ENCODE peak calls at places on chromosomes 13 and 19, in four cellular contexts. C is lower lobe of right lung, N is activated T-cell treated with anti-CD3 and anti-CD28 coated beads for 48 hours, B is PC-9. Z is an unnamed sample.

GRCh38 chr19:46818812-46819211 is 30.4 kb upstream of the SLC1A5 start:
- DNase-seq in C (no peak), N (peak; percentile 12), B (no peak), Z (no peak)

GRCh38 chr19:45800009-45800553 is 7.4 kb upstream of the DMWD start:
- DNase-seq in C (no peak), N (no peak), B (no peak), Z (peak; percentile 79)

GRCh38 chr13:90105881-90106496 is 1241.5 kb upstream of the MIR17HG start:
- DNase-seq in C (no peak), N (no peak), B (no peak), Z (no peak)

GRCh38 chr19:38693380-38694223 is 46.2 kb downstream of the ACTN4 start:
- DNase-seq in C (no peak), N (no peak), B (peak; percentile 88), Z (peak; percentile 34)

GRCh38 chr13:19183676-19184075 is 2.1 kb upstream of the TUBA3C start:
- DNase-seq in C (no peak), N (no peak), B (no peak), Z (no peak)

GRCh38 chr19:18513868-18514267 is 8.0 kb downstream of the ELL start:
- DNase-seq in C (no peak), N (no peak), B (no peak), Z (no peak)

GRCh38 chr13:104580931-104581330 is 1514.7 kb upstream of the SLC10A2 start:
- DNase-seq in C (no peak), N (no peak), B (no peak), Z (no peak)

GRCh38 chr19:45468159-45468651 is 409 bp downstream of the FOSB start:
- DNase-seq in C (no peak), N (no peak), B (no peak), Z (peak; percentile 41)

GRCh38 chr19:3132971-3133792 is 2.7 kb upstream of the GNA15 start:
- DNase-seq in C (no peak), N (peak; percentile 80), B (peak; percentile 19), Z (no peak)

GRCh38 chr13:73691891-73692290 is 442.3 kb downstream of the KLF12 start:
- DNase-seq in C (no peak), N (no peak), B (no peak), Z (no peak)

GRCh38 chr19:45762870-45763631 is 6.0 kb downstream of the SIX5 start:
- DNase-seq in C (no peak), N (no peak), B (no peak), Z (no peak)

GRCh38 chr19:57903298-57904174 is 12.9 kb downstream of the ZNF417 start:
- DNase-seq in C (no peak), N (no peak), B (no peak), Z (no peak)

GRCh38 chr19:41701401-41702075 is 6.9 kb upstream of the CEACAM5 start:
- DNase-seq in C (no peak), N (no peak), B (no peak), Z (no peak)

GRCh38 chr13:50618206-50618605 is 225.3 kb downstream of the DLEU7 start:
- DNase-seq in C (no peak), N (no peak), B (no peak), Z (no peak)

GRCh38 chr13:58478858-58479257 is 847.3 kb downstream of the PCDH17 start:
- DNase-seq in C (no peak), N (no peak), B (no peak), Z (no peak)

GRCh38 chr13:29435125-29435911 is 160.2 kb downstream of the SLC7A1 start:
- DNase-seq in C (no peak), N (no peak), B (no peak), Z (peak; percentile 9)

GRCh38 chr13:75771818-75772217 is 135.7 kb downstream of the LMO7 start:
- DNase-seq in C (no peak), N (no peak), B (no peak), Z (no peak)

GRCh38 chr13:97352815-97353214 is 81.2 kb upstream of the RAP2A start:
- DNase-seq in C (no peak), N (no peak), B (no peak), Z (no peak)

GRCh38 chr13:73722120-73722519 is 412.1 kb downstream of the KLF12 start:
- DNase-seq in C (no peak), N (no peak), B (no peak), Z (no peak)

GRCh38 chr19:11617207-11618062 is 20.2 kb downstream of the ZNF627 start:
- DNase-seq in C (no peak), N (no peak), B (no peak), Z (no peak)

GRCh38 chr13:92488249-92488845 is 738.3 kb upstream of the GPC6 start:
- DNase-seq in C (no peak), N (no peak), B (no peak), Z (no peak)

GRCh38 chr19:40467007-40467565 is 285 bp downstream of the SPTBN4 start:
- DNase-seq in C (peak; percentile 50), N (no peak), B (no peak), Z (no peak)

GRCh38 chr13:53473397-53473796 is 444.8 kb downstream of the OLFM4 start:
- DNase-seq in C (no peak), N (no peak), B (no peak), Z (no peak)

Z was measured in thyroid gland.